ENCODE peak calls at places on chromosome 13, in five cellular contexts. P is neural crest cell; N is choroid plexus epithelial cell; Y is stimulated activated CD4-positive, alpha-beta T cell treated with anti-CD3 and anti-CD28 coated beads, Interleukin-15, amount 100 ng/mL, for 48 hours; Z is ELF-1. F is an unnamed sample.

GRCh38 chr13:112641456-112641855 is 48.4 kb upstream of the ATP11A start:
- DNase-seq in P (no peak), N (no peak), Y (no peak), Z (no peak), F (no peak)

GRCh38 chr13:74258951-74259350 is 124.7 kb upstream of the KLF12 start:
- DNase-seq in P (no peak), N (no peak), Y (no peak), Z (no peak), F (no peak)

GRCh38 chr13:113625965-113626661 is 31.9 kb downstream of the ATP4B start:
- DNase-seq in P (no peak), N (peak; percentile 75), Y (no peak), Z (no peak), F (no peak)

GRCh38 chr13:24381539-24382265 is 72.3 kb downstream of the C1QTNF9 start:
- DNase-seq in P (no peak), N (peak; percentile 17), Y (no peak), Z (no peak), F (no peak)

GRCh38 chr13:112638157-112638750 is 50.3 kb upstream of the TUBGCP3 start:
- DNase-seq in P (no peak), N (no peak), Y (no peak), Z (peak; percentile 89), F (no peak)

GRCh38 chr13:86585826-86586225 is 786.6 kb upstream of the SLITRK6 start:
- DNase-seq in P (no peak), N (peak; percentile 95), Y (no peak), Z (no peak), F (no peak)

GRCh38 chr13:41365636-41366035 is 54.6 kb downstream of the NAA16 start:
- DNase-seq in P (no peak), N (peak; percentile 71), Y (no peak), Z (no peak), F (no peak)

GRCh38 chr13:49308104-49308875 is 60.6 kb downstream of the CDADC1 start:
- DNase-seq in P (no peak), N (peak; percentile 65), Y (no peak), Z (no peak), F (no peak)

GRCh38 chr13:98984983-98985382 is 7.1 kb upstream of the DOCK9 start:
- DNase-seq in P (no peak), N (no peak), Y (no peak), Z (no peak), F (no peak)

GRCh38 chr13:38308736-38309135 is 40.9 kb upstream of the UFM1 start:
- DNase-seq in P (no peak), N (peak; percentile 88), Y (no peak), Z (no peak), F (no peak)

GRCh38 chr13:49701481-49701880 is 10.2 kb upstream of the EBPL start:
- DNase-seq in P (no peak), N (no peak), Y (no peak), Z (no peak), F (no peak)

GRCh38 chr13:27619093-27619705 is 1.1 kb downstream of the LNX2 start:
- DNase-seq in P (no peak), N (peak; percentile 76), Y (no peak), Z (no peak), F (no peak)

GRCh38 chr13:40608308-40608707 is 58.1 kb downstream of the FOXO1 start:
- DNase-seq in P (no peak), N (no peak), Y (no peak), Z (no peak), F (no peak)

GRCh38 chr13:48896312-48896711 is 79.4 kb upstream of the FNDC3A start:
- DNase-seq in P (no peak), N (peak; percentile 87), Y (no peak), Z (no peak), F (no peak)

GRCh38 chr13:51845574-51846318 is 769 bp upstream of the TMEM272 start:
- DNase-seq in P (no peak), N (no peak), Y (no peak), Z (no peak), F (no peak)

GRCh38 chr13:28659611-28659970 is 661 bp downstream of the POMP start:
- DNase-seq in P (no peak), N (peak; percentile 77), Y (no peak), Z (no peak), F (no peak)

GRCh38 chr13:33058816-33059215 is 42.6 kb downstream of the KL start:
- DNase-seq in P (no peak), N (no peak), Y (no peak), Z (no peak), F (no peak)

GRCh38 chr13:98327326-98328314 is 150.6 kb upstream of the RNF113B start:
- DNase-seq in P (no peak), N (peak; percentile 85), Y (no peak), Z (peak; percentile 92), F (no peak)

GRCh38 chr13:87311165-87311564 is 360.0 kb upstream of the SLITRK5 start:
- DNase-seq in P (no peak), N (no peak), Y (no peak), Z (no peak), F (no peak)

GRCh38 chr13:48304132-48304876 is 753 bp downstream of the RB1 start:
- DNase-seq in P (peak; percentile 9), N (peak; percentile 63), Y (no peak), Z (peak; percentile 31), F (peak; percentile 93)

GRCh38 chr13:30370146-30370545 is 52.1 kb upstream of the UBE2L5 start:
- DNase-seq in P (no peak), N (no peak), Y (no peak), Z (no peak), F (no peak)

GRCh38 chr13:42078113-42078769 is 29.8 kb downstream of the DGKH start:
- DNase-seq in P (no peak), N (no peak), Y (no peak), Z (peak; percentile 16), F (no peak)

GRCh38 chr13:54511356-54511755 is 1482.7 kb downstream of the OLFM4 start:
- DNase-seq in P (no peak), N (no peak), Y (no peak), Z (no peak), F (no peak)

GRCh38 chr13:78603240-78603947 is at the start of gene POU4F1:
- DNase-seq in P (no peak), N (no peak), Y (peak; percentile 76), Z (peak; percentile 90), F (peak; percentile 40)

GRCh38 chr13:50417597-50417996 is 402.4 kb downstream of the KCNRG start:
- DNase-seq in P (no peak), N (no peak), Y (no peak), Z (no peak), F (no peak)

GRCh38 chr13:64709079-64709478 is 2521.1 kb downstream of the PCDH9 start:
- DNase-seq in P (no peak), N (peak; percentile 6), Y (no peak), Z (peak; percentile 38), F (no peak)

GRCh38 chr13:24271611-24272451 is 37.5 kb upstream of the C1QTNF9 start:
- DNase-seq in P (peak; percentile 27), N (peak; percentile 94), Y (peak; percentile 44), Z (peak; percentile 55), F (peak; percentile 71)

GRCh38 chr13:60047943-60048342 is 115.8 kb downstream of the DIAPH3 start:
- DNase-seq in P (no peak), N (peak; percentile 27), Y (no peak), Z (no peak), F (no peak)